ENCODE peak calls at places on chromosomes 7 and 10, in eight cellular contexts. D, A, W, Q, J, Y, C and X are unnamed samples.

GRCh38 chr10:129601737-129602136 is 134.7 kb downstream of the MGMT start:
- DNase-seq in J (no peak), W (no peak), Y (no peak), Q (no peak), C (no peak), A (no peak), D (no peak), X (no peak)

GRCh38 chr7:43394441-43395130 is 188.3 kb upstream of the STK17A start:
- DNase-seq in Y (no peak), A (no peak), C (no peak), J (peak), Q (no peak), W (no peak), D (no peak), X (no peak)

GRCh38 chr10:33066558-33067236 is 108.7 kb upstream of the ITGB1 start:
- DNase-seq in C (peak), J (peak), A (no peak), Q (no peak), Y (no peak), D (no peak), W (no peak), X (no peak)

GRCh38 chr10:5861269-5862031 is 28.2 kb downstream of the ANKRD16 start:
- DNase-seq in A (no peak), D (no peak), C (peak), Q (no peak), Y (no peak), W (no peak), J (peak), X (no peak)

GRCh38 chr7:94092980-94093379 is 88.8 kb upstream of the BET1 start:
- DNase-seq in Q (no peak), C (no peak), W (no peak), D (no peak), J (no peak), Y (no peak), A (no peak), X (no peak)

GRCh38 chr7:34107306-34107705 is 202.0 kb downstream of the BMPER start:
- DNase-seq in Y (no peak), D (peak), W (no peak), C (no peak), Q (no peak), A (no peak), J (peak), X (no peak)

GRCh38 chr7:98266840-98267239 is 14.6 kb upstream of the BRI3 start:
- DNase-seq in D (no peak), C (no peak), J (peak), Q (peak), Y (no peak), A (no peak), W (no peak), X (no peak)

GRCh38 chr10:77374189-77374656 is 263.4 kb downstream of the KCNMA1 start:
- DNase-seq in J (no peak), W (no peak), C (no peak), Q (no peak), D (no peak), A (no peak), Y (no peak), X (no peak)